ENCODE peak calls at places on chromosomes 16 and 17, in ten cellular contexts. L is GM10248; Z is stimulated activated naive CD4-positive, alpha-beta T cell; B is activated CD4-positive, alpha-beta T cell treated with anti-CD3 and anti-CD28 coated beads for 24 hours; E is fibroblast of lung; R is SK-N-MC; N is mesothelial cell of epicardium; C is AG09319; X is fibroblast of the aortic adventitia; P is activated CD8-positive, alpha-beta T cell treated with anti-CD3 and anti-CD28 coated beads for 36 hours. W is an unnamed sample.

GRCh38 chr17:77821114-77821513 is 137.4 kb upstream of the TNRC6C start:
- DNase-seq in B (no peak), Z (no peak), R (no peak), E (no peak), C (no peak), L (no peak), X (no peak), P (peak), N (no peak), W (no peak)

GRCh38 chr17:74752822-74753401 is 4.5 kb downstream of the NHERF1 start:
- DNase-seq in C (no peak), R (no peak), L (no peak), Z (no peak), E (no peak), B (no peak), P (no peak), X (no peak), N (no peak), W (no peak)

GRCh38 chr16:2949705-2950399 is 14.2 kb upstream of the KREMEN2 start:
- DNase-seq in C (no peak), B (no peak), L (no peak), X (no peak), P (no peak), R (no peak), E (no peak), N (no peak), Z (no peak), W (no peak)

GRCh38 chr17:79148584-79148983 is 74.0 kb downstream of the ENGASE start:
- DNase-seq in B (no peak), R (no peak), X (no peak), C (no peak), Z (no peak), P (no peak), N (no peak), L (no peak), E (no peak), W (no peak)

GRCh38 chr16:27818231-27818630 is 245.3 kb downstream of the GSG1L start:
- DNase-seq in N (no peak), B (no peak), X (peak), C (no peak), L (no peak), R (no peak), P (no peak), E (no peak), Z (no peak), W (no peak)

GRCh38 chr16:19913306-19913717 is 28.7 kb upstream of the GPRC5B start:
- DNase-seq in L (no peak), B (no peak), E (peak), C (no peak), X (no peak), N (no peak), R (no peak), Z (no peak), P (no peak), W (peak)

GRCh38 chr17:68835061-68835460 is 120.1 kb downstream of the ABCA8 start:
- DNase-seq in Z (no peak), R (peak), E (peak), X (no peak), C (peak), L (no peak), N (no peak), P (no peak), B (no peak), W (no peak)

GRCh38 chr16:53504161-53504663 is 1.2 kb upstream of the AKTIP start:
- DNase-seq in N (no peak), R (no peak), E (peak), X (peak), P (peak), C (no peak), Z (peak), B (no peak), L (no peak), W (peak)

GRCh38 chr16:77789646-77790370 is 1.4 kb downstream of the VAT1L start:
- DNase-seq in L (no peak), E (no peak), Z (no peak), R (no peak), N (no peak), B (no peak), C (no peak), X (peak), P (no peak), W (no peak)

GRCh38 chr17:64115043-64115698 is 14.8 kb downstream of the ERN1 start:
- DNase-seq in Z (no peak), B (no peak), X (peak), E (no peak), R (no peak), L (no peak), N (no peak), C (no peak), P (no peak), W (peak)

GRCh38 chr16:74275031-74275636 is 21.5 kb upstream of the PSMD7 start:
- DNase-seq in Z (no peak), L (no peak), X (peak), E (peak), B (no peak), C (no peak), R (no peak), N (no peak), P (no peak), W (peak)

GRCh38 chr17:18143044-18143936 is 34.7 kb downstream of the MYO15A start:
- DNase-seq in N (no peak), L (peak), B (no peak), E (peak), P (peak), X (no peak), R (no peak), C (no peak), Z (no peak), W (peak)

GRCh38 chr17:45277992-45278391 is 16.1 kb upstream of the SPATA32 start:
- DNase-seq in C (no peak), X (peak), B (no peak), L (no peak), N (no peak), E (peak), R (no peak), P (no peak), Z (no peak), W (peak)

GRCh38 chr16:11201498-11202259 is 54.3 kb downstream of the SOCS1 start:
- DNase-seq in N (no peak), L (no peak), P (no peak), C (peak), B (no peak), X (peak), E (peak), R (no peak), Z (no peak), W (peak)

GRCh38 chr17:4448197-4448980 is 14.6 kb downstream of the SPNS3 start:
- DNase-seq in R (no peak), X (no peak), P (no peak), Z (no peak), C (no peak), L (peak), E (no peak), N (no peak), B (no peak), W (no peak)

GRCh38 chr17:41775394-41776226 is 10.9 kb downstream of the JUP start:
- DNase-seq in X (no peak), P (no peak), N (no peak), E (no peak), L (no peak), C (no peak), R (no peak), B (no peak), Z (no peak), W (no peak)

GRCh38 chr16:66551788-66552287 is 538 bp upstream of the CKLF start:
- DNase-seq in R (no peak), E (no peak), P (peak), B (no peak), Z (peak), L (no peak), X (no peak), N (no peak), C (no peak), W (no peak)

GRCh38 chr16:89035013-89035697 is 58.1 kb upstream of the CBFA2T3 start:
- DNase-seq in Z (peak), P (peak), C (no peak), N (no peak), X (no peak), B (no peak), L (no peak), E (no peak), R (no peak), W (no peak)

GRCh38 chr17:40314557-40314953 is 5.6 kb downstream of the RARA start:
- DNase-seq in Z (no peak), B (peak), L (no peak), P (peak), E (peak), C (no peak), X (peak), R (no peak), N (no peak), W (peak)

GRCh38 chr17:39996162-39996561 is 15.6 kb downstream of the PSMD3 start:
- DNase-seq in P (no peak), N (no peak), E (no peak), C (no peak), L (no peak), B (no peak), Z (no peak), X (no peak), R (no peak), W (no peak)

GRCh38 chr16:66471696-66472393 is 44.8 kb downstream of the BEAN1 start:
- DNase-seq in Z (no peak), N (no peak), P (no peak), X (no peak), C (no peak), E (no peak), L (no peak), R (no peak), B (no peak), W (no peak)

GRCh38 chr17:56653877-56654276 is 60.4 kb downstream of the NOG start:
- DNase-seq in L (peak), B (peak), C (no peak), Z (peak), R (peak), P (peak), E (peak), N (no peak), X (peak), W (peak)

GRCh38 chr17:20267459-20267842 is 199.9 kb downstream of the LGALS9B start:
- DNase-seq in R (no peak), P (peak), E (no peak), Z (peak), B (no peak), C (no peak), L (no peak), X (no peak), N (no peak), W (peak)

GRCh38 chr17:40028595-40028994 is 13.4 kb downstream of the CSF3 start:
- DNase-seq in L (no peak), Z (no peak), P (no peak), R (no peak), E (no peak), B (no peak), X (no peak), C (no peak), N (no peak), W (no peak)

GRCh38 chr17:53150101-53150698 is 672.5 kb upstream of the KIF2B start:
- DNase-seq in Z (no peak), L (no peak), E (peak), N (no peak), R (no peak), C (no peak), B (no peak), X (no peak), P (no peak), W (peak)

GRCh38 chr16:86931410-86931941 is 353.1 kb downstream of the FOXL1 start:
- DNase-seq in C (peak), P (no peak), E (peak), Z (no peak), N (no peak), R (no peak), L (no peak), B (no peak), X (peak), W (peak)